ENCODE peak calls at places on chromosome 6, in eight cellular contexts. O, E, J, A, Q, U, Z and Y are unnamed samples.

GRCh38 chr6:13302751-13303667 is 25.3 kb downstream of the TBC1D7 start:
- DNase-seq in O (peak), E (peak), J (no peak), A (no peak), Q (peak), U (no peak), Z (peak), Y (peak)

GRCh38 chr6:27863962-27864905 is 48.0 kb downstream of the OR2B2 start:
- DNase-seq in O (no peak), E (no peak), J (no peak), A (no peak), Q (no peak), U (peak), Z (peak), Y (no peak)

GRCh38 chr6:148653138-148653776 is 93.6 kb upstream of the UST start:
- DNase-seq in O (peak), E (no peak), J (no peak), A (no peak), Q (no peak), U (no peak), Z (no peak), Y (no peak)

GRCh38 chr6:134600671-134601070 is 282.8 kb upstream of the SGK1 start:
- DNase-seq in O (no peak), E (no peak), J (no peak), A (no peak), Q (no peak), U (no peak), Z (no peak), Y (no peak)

GRCh38 chr6:148423601-148424270 is 81.1 kb downstream of the SASH1 start:
- DNase-seq in O (no peak), E (no peak), J (peak), A (no peak), Q (no peak), U (no peak), Z (peak), Y (peak)

GRCh38 chr6:105179244-105180065 is at the start of gene POPDC3:
- DNase-seq in O (no peak), E (no peak), J (no peak), A (peak), Q (peak), U (no peak), Z (peak), Y (peak)

GRCh38 chr6:75932067-75932466 is 140.4 kb downstream of the IMPG1 start:
- DNase-seq in O (no peak), E (no peak), J (no peak), A (peak), Q (peak), U (no peak), Z (peak), Y (peak)

GRCh38 chr6:129853996-129854711 is 7.0 kb downstream of the TMEM244 start:
- DNase-seq in O (no peak), E (no peak), J (no peak), A (no peak), Q (no peak), U (no peak), Z (peak), Y (peak)

GRCh38 chr6:169556758-169557505 is 144.9 kb downstream of the WDR27 start:
- DNase-seq in O (no peak), E (no peak), J (no peak), A (no peak), Q (no peak), U (no peak), Z (no peak), Y (no peak)

GRCh38 chr6:15441982-15442381 is 196.1 kb downstream of the JARID2 start:
- DNase-seq in O (no peak), E (no peak), J (no peak), A (no peak), Q (no peak), U (no peak), Z (no peak), Y (no peak)

GRCh38 chr6:47579040-47579439 is 101.5 kb downstream of the CD2AP start:
- DNase-seq in O (no peak), E (no peak), J (no peak), A (no peak), Q (no peak), U (no peak), Z (no peak), Y (no peak)

GRCh38 chr6:11366183-11366933 is 133.9 kb upstream of the NEDD9 start:
- DNase-seq in O (no peak), E (peak), J (no peak), A (no peak), Q (peak), U (no peak), Z (no peak), Y (no peak)

GRCh38 chr6:31156647-31157046 is 955 bp downstream of the CCHCR1 start:
- DNase-seq in O (no peak), E (no peak), J (no peak), A (no peak), Q (no peak), U (no peak), Z (no peak), Y (no peak)

GRCh38 chr6:52077180-52077884 is 10.1 kb downstream of the PKHD1 start:
- DNase-seq in O (no peak), E (no peak), J (no peak), A (no peak), Q (no peak), U (no peak), Z (no peak), Y (no peak)

GRCh38 chr6:135568366-135568765 is 70.8 kb upstream of the AHI1 start:
- DNase-seq in O (peak), E (no peak), J (peak), A (no peak), Q (no peak), U (no peak), Z (peak), Y (peak)

GRCh38 chr6:157091832-157092231 is 231.5 kb downstream of the TMEM242 start:
- DNase-seq in O (no peak), E (no peak), J (no peak), A (no peak), Q (no peak), U (no peak), Z (no peak), Y (no peak)

GRCh38 chr6:41170547-41171160 is 7.7 kb upstream of the TREM2 start:
- DNase-seq in O (no peak), E (no peak), J (no peak), A (no peak), Q (no peak), U (no peak), Z (no peak), Y (no peak)

GRCh38 chr6:71250050-71250689 is 38.4 kb upstream of the OGFRL1 start:
- DNase-seq in O (peak), E (peak), J (no peak), A (no peak), Q (peak), U (no peak), Z (peak), Y (peak)

GRCh38 chr6:134830945-134831344 is 119.0 kb downstream of the ALDH8A1 start:
- DNase-seq in O (no peak), E (no peak), J (no peak), A (no peak), Q (no peak), U (no peak), Z (no peak), Y (no peak)

GRCh38 chr6:111806561-111807497 is 66.4 kb downstream of the FYN start:
- DNase-seq in O (no peak), E (no peak), J (no peak), A (no peak), Q (no peak), U (no peak), Z (no peak), Y (no peak)

GRCh38 chr6:75934643-75935472 is 137.6 kb downstream of the IMPG1 start:
- DNase-seq in O (peak), E (peak), J (peak), A (peak), Q (peak), U (no peak), Z (peak), Y (peak)

GRCh38 chr6:133467231-133467981 is 226.2 kb downstream of the EYA4 start:
- DNase-seq in O (no peak), E (no peak), J (no peak), A (no peak), Q (no peak), U (no peak), Z (peak), Y (no peak)

GRCh38 chr6:7106752-7107577 is 796 bp upstream of the RREB1 start:
- DNase-seq in O (no peak), E (no peak), J (peak), A (peak), Q (peak), U (no peak), Z (peak), Y (peak)
- TF ChIP-seq CTCF in O (no peak), E (no peak), J (no peak), A (no peak), Q (no peak), U (no peak), Z (no peak), Y (no peak)

GRCh38 chr6:16505711-16506362 is 255.4 kb downstream of the ATXN1 start:
- DNase-seq in O (no peak), E (no peak), J (no peak), A (no peak), Q (no peak), U (no peak), Z (peak), Y (peak)
- TF ChIP-seq CTCF in O (no peak), E (no peak), J (no peak), A (no peak), Q (no peak), U (no peak), Z (no peak), Y (no peak)

GRCh38 chr6:18307006-18307405 is 42.7 kb upstream of the DEK start:
- DNase-seq in O (no peak), E (no peak), J (no peak), A (no peak), Q (no peak), U (no peak), Z (peak), Y (no peak)

GRCh38 chr6:18308070-18308735 is 43.9 kb upstream of the DEK start:
- DNase-seq in O (no peak), E (no peak), J (no peak), A (no peak), Q (no peak), U (no peak), Z (peak), Y (peak)

GRCh38 chr6:18302561-18303439 is 38.5 kb upstream of the DEK start:
- DNase-seq in O (no peak), E (no peak), J (no peak), A (no peak), Q (peak), U (no peak), Z (peak), Y (no peak)
- TF ChIP-seq CTCF in O (no peak), E (no peak), J (no peak), A (peak), Q (peak), U (no peak), Z (peak), Y (no peak)

GRCh38 chr6:90216081-90216977 is 80.3 kb downstream of the BACH2 start:
- DNase-seq in O (no peak), E (no peak), J (no peak), A (no peak), Q (peak), U (no peak), Z (peak), Y (no peak)
- TF ChIP-seq CTCF in O (no peak), E (no peak), J (no peak), A (no peak), Q (no peak), U (no peak), Z (no peak), Y (no peak)